ENCODE peak calls at places on chromosomes 6 and 20, in nine cellular contexts. One of them, this sample, is unnamed.

GRCh38 chr6:156889986-156890385 is 112.8 kb downstream of the ARID1B start:
- DNase-seq in cardiac muscle cell: no peak
- DNase-seq in hepatocyte: no peak
- DNase-seq in ovary: no peak
- DNase-seq in SK-N-SH: no peak
- DNase-seq in body of pancreas: no peak
- DNase-seq in astrocyte of the spinal cord: no peak
- DNase-seq in Calu3: no peak
- DNase-seq in OCI-LY7: no peak
- DNase-seq in this sample: no peak

GRCh38 chr6:111113731-111114438 is 26.6 kb downstream of the SLC16A10 start:
- DNase-seq in cardiac muscle cell: peak
- DNase-seq in hepatocyte: peak
- DNase-seq in ovary: peak
- DNase-seq in SK-N-SH: peak
- DNase-seq in body of pancreas: peak
- DNase-seq in astrocyte of the spinal cord: peak
- DNase-seq in Calu3: no peak
- DNase-seq in OCI-LY7: no peak
- DNase-seq in this sample: peak

GRCh38 chr6:17505062-17505476 is 95.0 kb upstream of the FAM8A1 start:
- DNase-seq in cardiac muscle cell: no peak
- DNase-seq in hepatocyte: no peak
- DNase-seq in ovary: no peak
- DNase-seq in SK-N-SH: peak
- DNase-seq in body of pancreas: no peak
- DNase-seq in astrocyte of the spinal cord: peak
- DNase-seq in Calu3: no peak
- DNase-seq in OCI-LY7: peak
- DNase-seq in this sample: peak

GRCh38 chr20:46063151-46063550 is 26.6 kb downstream of the NCOA5 start:
- DNase-seq in cardiac muscle cell: no peak
- DNase-seq in hepatocyte: no peak
- DNase-seq in ovary: no peak
- DNase-seq in SK-N-SH: no peak
- DNase-seq in body of pancreas: no peak
- DNase-seq in astrocyte of the spinal cord: no peak
- DNase-seq in Calu3: no peak
- DNase-seq in OCI-LY7: no peak
- DNase-seq in this sample: no peak

GRCh38 chr6:43280234-43280633 is 17.8 kb upstream of the SLC22A7 start:
- DNase-seq in cardiac muscle cell: no peak
- DNase-seq in hepatocyte: no peak
- DNase-seq in ovary: no peak
- DNase-seq in SK-N-SH: no peak
- DNase-seq in body of pancreas: no peak
- DNase-seq in astrocyte of the spinal cord: no peak
- DNase-seq in Calu3: no peak
- DNase-seq in OCI-LY7: no peak
- DNase-seq in this sample: no peak

GRCh38 chr6:158627940-158628211 is 16.7 kb downstream of the DYNLT1 start:
- DNase-seq in cardiac muscle cell: no peak
- DNase-seq in hepatocyte: no peak
- DNase-seq in ovary: no peak
- DNase-seq in SK-N-SH: no peak
- DNase-seq in body of pancreas: no peak
- DNase-seq in astrocyte of the spinal cord: no peak
- DNase-seq in Calu3: no peak
- DNase-seq in OCI-LY7: no peak
- DNase-seq in this sample: no peak

GRCh38 chr6:109690373-109690739 is 646 bp downstream of the AK9 start:
- DNase-seq in cardiac muscle cell: peak
- DNase-seq in hepatocyte: peak
- DNase-seq in ovary: peak
- DNase-seq in SK-N-SH: peak
- DNase-seq in body of pancreas: peak
- DNase-seq in astrocyte of the spinal cord: no peak
- DNase-seq in Calu3: peak
- DNase-seq in OCI-LY7: peak
- DNase-seq in this sample: no peak

GRCh38 chr6:3529232-3529631 is 72.4 kb upstream of the SLC22A23 start:
- DNase-seq in cardiac muscle cell: no peak
- DNase-seq in hepatocyte: no peak
- DNase-seq in ovary: no peak
- DNase-seq in SK-N-SH: no peak
- DNase-seq in body of pancreas: no peak
- DNase-seq in astrocyte of the spinal cord: no peak
- DNase-seq in Calu3: no peak
- DNase-seq in OCI-LY7: no peak
- DNase-seq in this sample: no peak

GRCh38 chr20:38997622-38998021 is 35.5 kb downstream of the DHX35 start:
- DNase-seq in cardiac muscle cell: no peak
- DNase-seq in hepatocyte: no peak
- DNase-seq in ovary: no peak
- DNase-seq in SK-N-SH: no peak
- DNase-seq in body of pancreas: no peak
- DNase-seq in astrocyte of the spinal cord: no peak
- DNase-seq in Calu3: no peak
- DNase-seq in OCI-LY7: peak
- DNase-seq in this sample: no peak

GRCh38 chr6:168167431-168168315 is 88.7 kb upstream of the FRMD1 start:
- DNase-seq in cardiac muscle cell: no peak
- DNase-seq in hepatocyte: no peak
- DNase-seq in ovary: no peak
- DNase-seq in SK-N-SH: no peak
- DNase-seq in body of pancreas: no peak
- DNase-seq in astrocyte of the spinal cord: no peak
- DNase-seq in Calu3: no peak
- DNase-seq in OCI-LY7: no peak
- DNase-seq in this sample: no peak

GRCh38 chr20:57061058-57061900 is 205.2 kb downstream of the BMP7 start:
- DNase-seq in cardiac muscle cell: peak
- DNase-seq in hepatocyte: peak
- DNase-seq in ovary: no peak
- DNase-seq in SK-N-SH: peak
- DNase-seq in body of pancreas: no peak
- DNase-seq in astrocyte of the spinal cord: peak
- DNase-seq in Calu3: peak
- DNase-seq in OCI-LY7: peak
- DNase-seq in this sample: no peak

GRCh38 chr6:7216941-7217621 is 95.9 kb downstream of the SSR1 start:
- DNase-seq in cardiac muscle cell: peak
- DNase-seq in hepatocyte: no peak
- DNase-seq in ovary: no peak
- DNase-seq in SK-N-SH: no peak
- DNase-seq in body of pancreas: no peak
- DNase-seq in astrocyte of the spinal cord: no peak
- DNase-seq in Calu3: no peak
- DNase-seq in OCI-LY7: no peak
- DNase-seq in this sample: no peak

GRCh38 chr20:48065833-48066232 is 280.6 kb upstream of the SULF2 start:
- DNase-seq in cardiac muscle cell: no peak
- DNase-seq in hepatocyte: no peak
- DNase-seq in ovary: no peak
- DNase-seq in SK-N-SH: no peak
- DNase-seq in body of pancreas: no peak
- DNase-seq in astrocyte of the spinal cord: no peak
- DNase-seq in Calu3: no peak
- DNase-seq in OCI-LY7: peak
- DNase-seq in this sample: no peak

GRCh38 chr20:16719421-16719820 is 10.4 kb upstream of the SNRPB2 start:
- DNase-seq in cardiac muscle cell: no peak
- DNase-seq in hepatocyte: no peak
- DNase-seq in ovary: no peak
- DNase-seq in SK-N-SH: no peak
- DNase-seq in body of pancreas: no peak
- DNase-seq in astrocyte of the spinal cord: no peak
- DNase-seq in Calu3: no peak
- DNase-seq in OCI-LY7: no peak
- DNase-seq in this sample: no peak

GRCh38 chr6:159981591-159982245 is 12.8 kb downstream of the IGF2R start:
- DNase-seq in cardiac muscle cell: no peak
- DNase-seq in hepatocyte: no peak
- DNase-seq in ovary: no peak
- DNase-seq in SK-N-SH: no peak
- DNase-seq in body of pancreas: peak
- DNase-seq in astrocyte of the spinal cord: peak
- DNase-seq in Calu3: no peak
- DNase-seq in OCI-LY7: peak
- DNase-seq in this sample: peak
- TF ChIP-seq CTCF in cardiac muscle cell: no peak
- TF ChIP-seq CTCF in hepatocyte: no peak
- TF ChIP-seq CTCF in ovary: no peak
- TF ChIP-seq CTCF in SK-N-SH: no peak
- TF ChIP-seq CTCF in body of pancreas: no peak
- TF ChIP-seq CTCF in astrocyte of the spinal cord: no peak
- TF ChIP-seq CTCF in Calu3: no peak
- TF ChIP-seq CTCF in OCI-LY7: no peak
- TF ChIP-seq CTCF in this sample: no peak

DNA sequence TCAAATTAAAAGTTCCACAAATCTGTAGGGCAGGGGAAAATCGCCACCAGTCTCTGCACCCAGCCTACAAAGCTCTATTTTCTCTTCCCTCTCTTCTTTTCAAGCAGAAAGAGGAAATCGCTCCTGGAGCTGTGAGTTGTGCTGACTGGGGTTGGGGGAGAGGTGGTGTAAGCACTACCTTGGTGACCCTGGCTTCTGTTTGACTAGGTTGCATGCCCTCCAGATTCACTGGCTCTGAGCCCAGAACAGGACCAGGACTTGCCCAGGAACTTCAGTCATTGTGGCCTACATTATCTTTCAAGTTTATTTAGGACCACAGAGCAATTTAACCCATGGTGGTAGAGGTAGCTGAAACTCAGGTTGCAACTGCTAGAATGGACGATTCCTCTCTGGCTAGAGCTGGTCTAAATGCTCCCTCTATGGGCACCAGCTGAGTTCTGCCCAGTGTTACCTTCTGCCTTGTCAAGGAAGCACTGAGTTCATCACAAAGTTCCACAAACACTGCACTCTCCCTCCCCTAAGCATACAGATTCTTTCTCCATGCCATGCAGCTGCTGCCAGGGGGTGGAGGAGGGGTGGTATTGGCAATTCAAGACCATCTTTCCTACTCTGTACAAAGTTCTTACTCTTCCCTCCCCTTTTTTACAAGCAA is 122.0 kb upstream of the BMP5 start:
- DNase-seq in cardiac muscle cell: no peak
- DNase-seq in hepatocyte: no peak
- DNase-seq in ovary: no peak
- DNase-seq in SK-N-SH: no peak
- DNase-seq in body of pancreas: no peak
- DNase-seq in astrocyte of the spinal cord: no peak
- DNase-seq in Calu3: no peak
- DNase-seq in OCI-LY7: no peak
- DNase-seq in this sample: no peak
- TF ChIP-seq CTCF in cardiac muscle cell: no peak
- TF ChIP-seq CTCF in hepatocyte: no peak
- TF ChIP-seq CTCF in ovary: no peak
- TF ChIP-seq CTCF in SK-N-SH: no peak
- TF ChIP-seq CTCF in body of pancreas: no peak
- TF ChIP-seq CTCF in astrocyte of the spinal cord: no peak
- TF ChIP-seq CTCF in Calu3: no peak
- TF ChIP-seq CTCF in OCI-LY7: no peak
- TF ChIP-seq CTCF in this sample: no peak

GRCh38 chr6:132671295-132671694 is 12.3 kb upstream of the TAAR1 start:
- DNase-seq in cardiac muscle cell: no peak
- DNase-seq in hepatocyte: peak
- DNase-seq in ovary: no peak
- DNase-seq in SK-N-SH: no peak
- DNase-seq in body of pancreas: no peak
- DNase-seq in astrocyte of the spinal cord: no peak
- DNase-seq in Calu3: no peak
- DNase-seq in OCI-LY7: no peak
- DNase-seq in this sample: no peak

GRCh38 chr6:132675002-132675401 is 16.0 kb upstream of the TAAR1 start:
- DNase-seq in cardiac muscle cell: no peak
- DNase-seq in hepatocyte: no peak
- DNase-seq in ovary: no peak
- DNase-seq in SK-N-SH: no peak
- DNase-seq in body of pancreas: no peak
- DNase-seq in astrocyte of the spinal cord: no peak
- DNase-seq in Calu3: no peak
- DNase-seq in OCI-LY7: no peak
- DNase-seq in this sample: no peak

GRCh38 chr6:132673376-132674094 is 14.6 kb upstream of the TAAR1 start:
- DNase-seq in cardiac muscle cell: no peak
- DNase-seq in hepatocyte: no peak
- DNase-seq in ovary: no peak
- DNase-seq in SK-N-SH: no peak
- DNase-seq in body of pancreas: no peak
- DNase-seq in astrocyte of the spinal cord: no peak
- DNase-seq in Calu3: peak
- DNase-seq in OCI-LY7: no peak
- DNase-seq in this sample: no peak

GRCh38 chr6:132666118-132666517 is 7.1 kb upstream of the TAAR1 start:
- DNase-seq in cardiac muscle cell: no peak
- DNase-seq in hepatocyte: no peak
- DNase-seq in ovary: no peak
- DNase-seq in SK-N-SH: no peak
- DNase-seq in body of pancreas: no peak
- DNase-seq in astrocyte of the spinal cord: no peak
- DNase-seq in Calu3: peak
- DNase-seq in OCI-LY7: no peak
- DNase-seq in this sample: no peak

GRCh38 chr6:132669690-132670291 is 10.8 kb upstream of the TAAR1 start:
- DNase-seq in cardiac muscle cell: peak
- DNase-seq in hepatocyte: peak
- DNase-seq in ovary: no peak
- DNase-seq in SK-N-SH: peak
- DNase-seq in body of pancreas: no peak
- DNase-seq in astrocyte of the spinal cord: peak
- DNase-seq in Calu3: no peak
- DNase-seq in OCI-LY7: peak
- DNase-seq in this sample: peak
- TF ChIP-seq CTCF in cardiac muscle cell: peak
- TF ChIP-seq CTCF in hepatocyte: peak
- TF ChIP-seq CTCF in ovary: no peak
- TF ChIP-seq CTCF in SK-N-SH: peak
- TF ChIP-seq CTCF in body of pancreas: peak
- TF ChIP-seq CTCF in astrocyte of the spinal cord: peak
- TF ChIP-seq CTCF in Calu3: peak
- TF ChIP-seq CTCF in OCI-LY7: peak
- TF ChIP-seq CTCF in this sample: peak

DNA sequence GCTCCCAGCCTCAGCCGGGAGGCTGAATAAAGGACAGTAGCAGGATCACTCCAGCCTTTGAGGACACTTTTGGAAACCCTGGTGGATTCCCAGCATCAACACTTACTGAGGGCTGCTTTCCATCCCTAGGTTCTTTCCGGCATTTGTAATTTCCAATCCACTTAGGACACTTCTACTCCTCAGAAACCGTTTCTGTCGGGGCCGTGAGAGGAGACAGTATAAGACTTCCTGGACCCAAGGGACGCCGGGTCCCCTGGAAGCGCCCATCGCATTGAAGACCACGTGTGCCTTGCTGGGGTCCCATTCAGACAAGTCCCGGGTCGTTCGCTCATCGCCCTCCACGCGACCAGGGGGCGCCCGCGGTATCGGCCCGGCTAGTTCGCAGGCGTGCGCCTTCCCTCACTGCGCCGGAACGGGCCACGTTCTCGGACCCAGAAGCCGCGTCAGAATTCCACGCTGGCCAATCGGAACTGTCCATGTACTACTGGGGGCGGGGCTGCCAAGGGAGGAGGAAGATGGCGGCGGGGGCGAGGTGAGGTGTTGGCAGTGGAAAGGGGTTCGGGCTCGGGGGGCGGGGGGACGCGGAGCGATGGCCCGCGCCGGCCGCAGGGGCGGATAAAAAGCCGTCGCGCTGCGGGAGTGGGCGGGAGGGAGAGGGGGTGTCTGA is at the start of gene NUS1:
- DNase-seq in cardiac muscle cell: peak
- DNase-seq in hepatocyte: peak
- DNase-seq in ovary: peak
- DNase-seq in SK-N-SH: peak
- DNase-seq in body of pancreas: peak
- DNase-seq in astrocyte of the spinal cord: peak
- DNase-seq in Calu3: peak
- DNase-seq in OCI-LY7: peak
- DNase-seq in this sample: peak
- TF ChIP-seq CTCF in cardiac muscle cell: peak
- TF ChIP-seq CTCF in hepatocyte: peak
- TF ChIP-seq CTCF in ovary: peak
- TF ChIP-seq CTCF in SK-N-SH: peak
- TF ChIP-seq CTCF in body of pancreas: peak
- TF ChIP-seq CTCF in astrocyte of the spinal cord: peak
- TF ChIP-seq CTCF in Calu3: peak
- TF ChIP-seq CTCF in OCI-LY7: peak
- TF ChIP-seq CTCF in this sample: peak

This sample was measured in HFFc6.